ENCODE peak calls at places on chromosomes 5 and 9, in eight cellular contexts. F, P, U, B, O, G, R and Q are unnamed samples.

GRCh38 chr5:171589461-171589860 is 170.0 kb downstream of the FGF18 start:
- DNase-seq in F (no peak), P (no peak), U (no peak), B (no peak), O (no peak), G (no peak), R (no peak), Q (no peak)

GRCh38 chr9:133733421-133734250 is 4.5 kb downstream of the SARDH start:
- DNase-seq in F (peak; percentile 82), P (no peak), U (no peak), B (no peak), O (no peak), G (no peak), R (no peak), Q (no peak)

GRCh38 chr9:114003756-114004155 is 74.3 kb downstream of the AMBP start:
- DNase-seq in F (no peak), P (no peak), U (no peak), B (no peak), O (no peak), G (no peak), R (no peak), Q (peak; percentile 58)

GRCh38 chr5:129172561-129172960 is 78.0 kb downstream of the ISOC1 start:
- DNase-seq in F (no peak), P (no peak), U (no peak), B (no peak), O (no peak), G (no peak), R (no peak), Q (no peak)

GRCh38 chr5:150073086-150073625 is 13.2 kb downstream of the CSF1R start:
- DNase-seq in F (no peak), P (peak; percentile 19), U (no peak), B (no peak), O (no peak), G (no peak), R (no peak), Q (no peak)

GRCh38 chr5:6632324-6632930 is 417 bp downstream of the NSUN2 start:
- DNase-seq in F (no peak), P (no peak), U (no peak), B (no peak), O (no peak), G (no peak), R (peak; percentile 5), Q (peak; percentile 30)

GRCh38 chr5:92460505-92460904 is 1077.4 kb upstream of the ARRDC3 start:
- DNase-seq in F (no peak), P (no peak), U (no peak), B (no peak), O (no peak), G (no peak), R (no peak), Q (no peak)

GRCh38 chr5:178329331-178329730 is 96.7 kb upstream of the PHYKPL start:
- DNase-seq in F (no peak), P (no peak), U (no peak), B (no peak), O (no peak), G (no peak), R (no peak), Q (no peak)

GRCh38 chr5:31194892-31195291 is 1.4 kb downstream of the CDH6 start:
- DNase-seq in F (no peak), P (no peak), U (no peak), B (no peak), O (no peak), G (no peak), R (no peak), Q (no peak)

GRCh38 chr5:157828031-157828948 is 30.7 kb downstream of the CLINT1 start:
- DNase-seq in F (no peak), P (no peak), U (no peak), B (no peak), O (no peak), G (no peak), R (no peak), Q (no peak)

GRCh38 chr9:129175825-129176633 is 2.0 kb downstream of the IER5L start:
- DNase-seq in F (no peak), P (peak; percentile 90), U (peak; percentile 90), B (peak; percentile 12), O (peak; percentile 39), G (peak; percentile 23), R (no peak), Q (no peak)

GRCh38 chr9:104748359-104749031 is 1.0 kb downstream of the NIPSNAP3A start:
- DNase-seq in F (no peak), P (no peak), U (no peak), B (no peak), O (no peak), G (no peak), R (no peak), Q (peak; percentile 28)

GRCh38 chr5:146718628-146719027 is 159.9 kb downstream of the PPP2R2B start:
- DNase-seq in F (no peak), P (no peak), U (no peak), B (no peak), O (no peak), G (no peak), R (no peak), Q (no peak)

GRCh38 chr9:114902773-114903589 is 27.4 kb downstream of the TNFSF8 start:
- DNase-seq in F (no peak), P (no peak), U (no peak), B (peak; percentile 52), O (peak; percentile 32), G (no peak), R (no peak), Q (no peak)

GRCh38 chr9:89407070-89407469 is 88.8 kb downstream of the SECISBP2 start:
- DNase-seq in F (no peak), P (no peak), U (no peak), B (no peak), O (no peak), G (no peak), R (no peak), Q (no peak)

GRCh38 chr9:133752739-133753446 is 14.7 kb upstream of the SARDH start:
- DNase-seq in F (no peak), P (no peak), U (peak; percentile 4), B (no peak), O (no peak), G (no peak), R (no peak), Q (no peak)

GRCh38 chr9:92435263-92435662 is 11.0 kb upstream of the OMD start:
- DNase-seq in F (no peak), P (no peak), U (no peak), B (no peak), O (no peak), G (no peak), R (no peak), Q (no peak)